ENCODE peak calls at places on chromosome X, in eight cellular contexts. S, W, R, X, C, D, L and T are unnamed samples.

GRCh38 chrX:7133036-7133412 is 14.5 kb upstream of the STS start:
- DNase-seq in S (no peak), W (no peak), R (no peak), X (peak; percentile 58), C (no peak), D (no peak), L (no peak), T (no peak)

GRCh38 chrX:79477691-79478090 is 110.6 kb upstream of the ITM2A start:
- DNase-seq in S (no peak), W (no peak), R (no peak), X (no peak), C (no peak), D (no peak), L (no peak), T (no peak)

GRCh38 chrX:41148553-41148952 is 63.3 kb downstream of the USP9X start:
- DNase-seq in S (no peak), W (no peak), R (no peak), X (peak; percentile 62), C (no peak), D (peak; percentile 67), L (no peak), T (no peak)

GRCh38 chrX:55210931-55211677 is 9.0 kb upstream of the PAGE5 start:
- DNase-seq in S (no peak), W (no peak), R (no peak), X (no peak), C (no peak), D (no peak), L (no peak), T (no peak)

GRCh38 chrX:23369037-23369436 is 34.4 kb downstream of the PTCHD1 start:
- DNase-seq in S (no peak), W (no peak), R (no peak), X (no peak), C (no peak), D (no peak), L (no peak), T (no peak)

GRCh38 chrX:151596282-151596681 is 32.8 kb downstream of the PASD1 start:
- DNase-seq in S (no peak), W (no peak), R (no peak), X (no peak), C (no peak), D (no peak), L (no peak), T (no peak)

GRCh38 chrX:302975-303374 is 15.6 kb downstream of the GTPBP6 start:
- DNase-seq in S (no peak), W (no peak), R (no peak), X (no peak), C (no peak), D (no peak), L (no peak), T (no peak)

GRCh38 chrX:49137492-49137891 is 14.0 kb upstream of the GPKOW start:
- DNase-seq in S (no peak), W (no peak), R (no peak), X (peak; percentile 57), C (no peak), D (no peak), L (no peak), T (no peak)

GRCh38 chrX:154399527-154400368 is 1.6 kb downstream of the RPL10 start:
- DNase-seq in S (no peak), W (no peak), R (no peak), X (no peak), C (peak; percentile 57), D (no peak), L (no peak), T (no peak)

GRCh38 chrX:119688856-119689455 is 4.0 kb downstream of the SEPTIN6 start:
- DNase-seq in S (no peak), W (no peak), R (no peak), X (no peak), C (no peak), D (no peak), L (no peak), T (no peak)

GRCh38 chrX:44922980-44923379 is 50.0 kb downstream of the KDM6A start:
- DNase-seq in S (no peak), W (no peak), R (no peak), X (no peak), C (no peak), D (no peak), L (no peak), T (no peak)